ENCODE peak calls at places on chromosomes 1 and 21, in ten cellular contexts. G is effector CD4-positive, alpha-beta T cell; U is psoas muscle; D is cardiac septum; Z is stimulated activated CD4-positive, alpha-beta T cell treated with anti-CD3 and anti-CD28 coated beads, Interleukin-12 subunit alpha, Interleukin-12 subunit beta, amount 100 ng/mL, for 4 hours; S is lower lobe of right lung; T is fibroblast of mammary gland; J is T-cell; M is hippocampal formation; Y is thyroid gland. Q is an unnamed sample.

GRCh38 chr1:119506941-119507340 is at the start of gene HSD3B1:
- DNase-seq in Y (no peak), Z (no peak), D (no peak), M (no peak), G (no peak), U (no peak), J (no peak), T (no peak), S (no peak), Q (no peak)

GRCh38 chr1:212600980-212601379 is 7.6 kb upstream of the ATF3 start:
- DNase-seq in D (no peak), J (no peak), T (peak; percentile 76), S (no peak), U (no peak), G (no peak), Y (no peak), M (no peak), Z (no peak), Q (no peak)

GRCh38 chr21:46110499-46111192 is 12.7 kb downstream of the COL6A2 start:
- DNase-seq in Y (peak; percentile 30), M (no peak), T (peak; percentile 39), D (peak; percentile 81), Z (no peak), J (no peak), G (no peak), U (peak; percentile 66), S (peak; percentile 59), Q (no peak)

GRCh38 chr1:63710306-63710705 is 63.5 kb upstream of the ROR1 start:
- DNase-seq in D (no peak), G (no peak), Y (no peak), M (no peak), T (no peak), Z (no peak), U (no peak), S (no peak), J (no peak), Q (no peak)

GRCh38 chr1:179025975-179026812 is 500 bp downstream of the FAM20B start:
- DNase-seq in M (peak; percentile 72), Y (peak; percentile 85), T (peak; percentile 29), U (peak; percentile 86), S (peak; percentile 90), J (peak; percentile 54), G (peak; percentile 61), Z (peak; percentile 71), D (peak; percentile 84), Q (peak; percentile 50)

GRCh38 chr1:115807723-115808122 is 33.2 kb downstream of the NHLH2 start:
- DNase-seq in Y (peak; percentile 57), M (peak; percentile 14), D (no peak), S (no peak), U (no peak), T (peak; percentile 82), Z (no peak), J (peak; percentile 14), G (peak; percentile 11), Q (peak; percentile 16)

GRCh38 chr1:115457295-115457694 is 119.2 kb upstream of the NGF start:
- DNase-seq in G (no peak), J (no peak), Z (no peak), M (no peak), Y (peak; percentile 77), T (no peak), S (no peak), D (no peak), U (no peak), Q (no peak)

GRCh38 chr1:10943991-10944730 is 68.3 kb upstream of the TARDBP start:
- DNase-seq in T (peak; percentile 16), D (no peak), U (no peak), S (peak; percentile 51), G (no peak), M (no peak), Z (no peak), Y (peak; percentile 95), J (no peak), Q (no peak)

GRCh38 chr1:214367841-214368240 is 86.9 kb downstream of the SMYD2 start:
- DNase-seq in J (no peak), D (no peak), G (no peak), T (no peak), U (no peak), Y (no peak), Z (no peak), S (no peak), M (no peak), Q (no peak)

GRCh38 chr1:167791281-167792209 is 69.8 kb downstream of the MPZL1 start:
- DNase-seq in J (no peak), T (peak; percentile 99), M (no peak), Y (no peak), G (no peak), U (peak; percentile 38), S (no peak), D (no peak), Z (no peak), Q (no peak)

GRCh38 chr21:45409466-45410150 is 4.6 kb downstream of the COL18A1 start:
- DNase-seq in J (no peak), M (no peak), T (peak; percentile 64), G (no peak), S (no peak), Y (peak; percentile 79), D (peak; percentile 84), U (peak; percentile 55), Z (no peak), Q (peak; percentile 66)

GRCh38 chr21:26708223-26708800 is 135.2 kb upstream of the CYYR1 start:
- DNase-seq in Y (no peak), D (no peak), S (no peak), T (no peak), M (no peak), G (no peak), Z (no peak), U (no peak), J (no peak), Q (no peak)

GRCh38 chr1:25959626-25960025 is 38.2 kb downstream of the PAFAH2 start:
- DNase-seq in Z (no peak), Y (no peak), S (no peak), D (no peak), M (no peak), J (no peak), G (no peak), U (no peak), T (peak; percentile 14), Q (no peak)

GRCh38 chr1:172671591-172671990 is 12.7 kb downstream of the FASLG start:
- DNase-seq in S (no peak), Z (no peak), G (no peak), U (no peak), T (no peak), Y (no peak), J (no peak), D (no peak), M (no peak), Q (no peak)

GRCh38 chr21:44870748-44871495 is 2.6 kb downstream of the PTTG1IP start:
- DNase-seq in S (no peak), Y (peak; percentile 87), J (peak; percentile 31), M (no peak), D (peak; percentile 83), U (peak; percentile 87), T (no peak), G (no peak), Z (no peak), Q (no peak)

GRCh38 chr1:112704908-112705627 is 1.9 kb downstream of the RHOC start:
- DNase-seq in Z (no peak), J (peak; percentile 38), Y (peak; percentile 95), T (peak; percentile 99), D (peak; percentile 92), U (peak; percentile 89), S (peak; percentile 81), M (no peak), G (peak; percentile 25), Q (peak; percentile 71)

GRCh38 chr1:42490237-42490636 is 27.2 kb downstream of the CCDC30 start:
- DNase-seq in M (no peak), S (no peak), Y (no peak), J (no peak), Z (no peak), U (no peak), T (no peak), G (no peak), D (no peak), Q (no peak)

GRCh38 chr1:47190807-47191206 is 971 bp upstream of the PDZK1IP1 start:
- DNase-seq in D (no peak), Z (no peak), G (no peak), U (peak; percentile 36), Y (no peak), S (no peak), J (no peak), M (no peak), T (no peak), Q (no peak)

GRCh38 chr1:114750780-114751179 is 7.0 kb downstream of the CSDE1 start:
- DNase-seq in G (no peak), T (no peak), S (no peak), U (no peak), M (no peak), Z (no peak), J (no peak), Y (peak; percentile 36), D (no peak), Q (no peak)

GRCh38 chr1:85258536-85259117 is 835 bp downstream of the C1orf52 start:
- DNase-seq in U (no peak), Z (no peak), G (no peak), M (no peak), D (no peak), Y (no peak), S (no peak), J (no peak), T (no peak), Q (no peak)

GRCh38 chr21:44475266-44475665 is 20.0 kb downstream of the LRRC3 start:
- DNase-seq in J (no peak), G (no peak), D (no peak), Y (peak; percentile 62), S (no peak), Z (no peak), U (no peak), M (no peak), T (no peak), Q (no peak)

GRCh38 chr1:67313934-67314671 is 6.4 kb downstream of the IL12RB2 start:
- DNase-seq in J (no peak), G (no peak), Z (no peak), D (no peak), M (no peak), T (no peak), Y (no peak), S (no peak), U (no peak), Q (no peak)

GRCh38 chr1:3219005-3219724 is 150.2 kb downstream of the PRDM16 start:
- DNase-seq in G (no peak), S (peak; percentile 78), T (peak; percentile 15), U (peak; percentile 67), D (peak; percentile 84), M (peak; percentile 78), J (no peak), Y (peak; percentile 92), Z (no peak), Q (peak; percentile 74)

GRCh38 chr1:52348704-52349301 is 17.2 kb downstream of the CC2D1B start:
- DNase-seq in Z (no peak), U (no peak), M (peak; percentile 29), J (no peak), G (no peak), D (no peak), S (no peak), Y (no peak), T (peak; percentile 24), Q (no peak)

GRCh38 chr1:22045604-22046228 is 6.8 kb upstream of the CDC42 start:
- DNase-seq in G (no peak), M (no peak), T (peak; percentile 74), J (no peak), U (no peak), Y (no peak), Z (no peak), S (no peak), D (no peak), Q (no peak)

GRCh38 chr21:42111470-42111743 is 40.3 kb downstream of the UMODL1 start:
- DNase-seq in M (no peak), S (no peak), G (no peak), J (no peak), Z (no peak), Y (no peak), D (no peak), T (no peak), U (no peak), Q (no peak)

GRCh38 chr1:204320413-204320812 is 39.3 kb downstream of the PLEKHA6 start:
- DNase-seq in U (no peak), D (no peak), G (no peak), M (no peak), T (peak; percentile 70), J (no peak), Y (no peak), S (no peak), Z (no peak), Q (no peak)

GRCh38 chr1:24018611-24019580 is 38.8 kb upstream of the SRSF10 start:
- DNase-seq in G (no peak), T (peak; percentile 100), U (peak; percentile 96), M (peak; percentile 37), D (peak; percentile 92), Y (peak; percentile 100), Z (no peak), S (peak; percentile 94), J (no peak), Q (peak; percentile 50)

Q was measured in anterior cingulate cortex.